ENCODE peak calls at places on chromosome 21, in five cellular contexts. One of them, this sample, is unnamed. For H3K27me3 and H3K4me1, the result is how much of the 10 kb centered on the place peaks cover.

GRCh38 chr21:16330340-16331319 is 600.8 kb downstream of the USP25 start:
- DNase-seq in cardiac muscle cell: peak
- DNase-seq in small intestine: peak
- DNase-seq in right lobe of liver: no peak
- DNase-seq in fibroblast of lung: peak
- DNase-seq in this sample: no peak

GRCh38 chr21:25862596-25862995 is 127.8 kb downstream of the GABPA start:
- DNase-seq in fibroblast of lung: peak
- DNase-seq in small intestine: peak
- DNase-seq in cardiac muscle cell: no peak
- DNase-seq in right lobe of liver: no peak
- DNase-seq in this sample: no peak

GRCh38 chr21:35206141-35207125 is 157.3 kb upstream of the RUNX1 start:
- DNase-seq in cardiac muscle cell: peak
- DNase-seq in fibroblast of lung: peak
- DNase-seq in right lobe of liver: no peak
- DNase-seq in small intestine: no peak
- DNase-seq in this sample: no peak

GRCh38 chr21:37845535-37845934 is 70.7 kb downstream of the KCNJ6 start:
- DNase-seq in small intestine: no peak
- DNase-seq in fibroblast of lung: no peak
- DNase-seq in right lobe of liver: no peak
- DNase-seq in cardiac muscle cell: no peak
- DNase-seq in this sample: peak

GRCh38 chr21:40902299-40902698 is 55.3 kb upstream of the DSCAM start:
- DNase-seq in cardiac muscle cell: no peak
- DNase-seq in small intestine: no peak
- DNase-seq in right lobe of liver: no peak
- DNase-seq in fibroblast of lung: no peak
- DNase-seq in this sample: no peak

GRCh38 chr21:15826147-15826780 is 96.5 kb downstream of the USP25 start:
- DNase-seq in cardiac muscle cell: peak
- DNase-seq in fibroblast of lung: peak
- DNase-seq in right lobe of liver: no peak
- DNase-seq in small intestine: peak
- DNase-seq in this sample: no peak

GRCh38 chr21:23789864-23790263 is 1817.4 kb downstream of the MRPL39 start:
- DNase-seq in fibroblast of lung: no peak
- DNase-seq in right lobe of liver: no peak
- DNase-seq in small intestine: no peak
- DNase-seq in cardiac muscle cell: no peak
- DNase-seq in this sample: no peak

GRCh38 chr21:26148071-26148470 is 22.5 kb downstream of the APP start:
- DNase-seq in fibroblast of lung: no peak
- DNase-seq in right lobe of liver: no peak
- DNase-seq in small intestine: no peak
- DNase-seq in cardiac muscle cell: peak
- DNase-seq in this sample: no peak

GRCh38 chr21:45460011-45460565 is 55.1 kb downstream of the COL18A1 start:
- DNase-seq in small intestine: no peak
- DNase-seq in right lobe of liver: no peak
- DNase-seq in fibroblast of lung: no peak
- DNase-seq in cardiac muscle cell: no peak
- DNase-seq in this sample: no peak

GRCh38 chr21:27570306-27570868 is 603.5 kb upstream of the ADAMTS5 start:
- DNase-seq in right lobe of liver: no peak
- DNase-seq in cardiac muscle cell: no peak
- DNase-seq in small intestine: no peak
- DNase-seq in fibroblast of lung: peak
- DNase-seq in this sample: peak

GRCh38 chr21:16372546-16372945 is 642.8 kb downstream of the USP25 start:
- DNase-seq in cardiac muscle cell: no peak
- DNase-seq in small intestine: no peak
- DNase-seq in fibroblast of lung: no peak
- DNase-seq in right lobe of liver: no peak
- DNase-seq in this sample: no peak

GRCh38 chr21:32770514-32771133 is 931 bp downstream of the PAXBP1 start:
- DNase-seq in right lobe of liver: no peak
- DNase-seq in small intestine: peak
- DNase-seq in fibroblast of lung: no peak
- DNase-seq in cardiac muscle cell: no peak
- DNase-seq in this sample: no peak

GRCh38 chr21:23811802-23812201 is 1795.5 kb downstream of the MRPL39 start:
- DNase-seq in right lobe of liver: no peak
- DNase-seq in small intestine: no peak
- DNase-seq in fibroblast of lung: no peak
- DNase-seq in cardiac muscle cell: no peak
- DNase-seq in this sample: no peak

GRCh38 chr21:32611471-32611997 is 643 bp downstream of the CFAP298 start:
- DNase-seq in right lobe of liver: no peak
- DNase-seq in fibroblast of lung: peak
- DNase-seq in cardiac muscle cell: peak
- DNase-seq in small intestine: peak
- DNase-seq in this sample: peak

GRCh38 chr21:35027558-35028450 is 21.3 kb downstream of the RUNX1 start:
- DNase-seq in small intestine: no peak
- DNase-seq in fibroblast of lung: no peak
- DNase-seq in right lobe of liver: no peak
- DNase-seq in cardiac muscle cell: no peak
- DNase-seq in this sample: no peak

GRCh38 chr21:25999935-26000582 is 170.5 kb downstream of the APP start:
- DNase-seq in fibroblast of lung: no peak
- DNase-seq in cardiac muscle cell: no peak
- DNase-seq in small intestine: peak
- DNase-seq in right lobe of liver: no peak
- DNase-seq in this sample: no peak

GRCh38 chr21:36635991-36636390 is 62.9 kb upstream of the SIM2 start:
- DNase-seq in right lobe of liver: no peak
- DNase-seq in fibroblast of lung: no peak
- DNase-seq in small intestine: no peak
- DNase-seq in cardiac muscle cell: no peak
- DNase-seq in this sample: no peak

GRCh38 chr21:28636988-28637691 is 355.5 kb downstream of the LTN1 start:
- DNase-seq in cardiac muscle cell: no peak
- DNase-seq in small intestine: no peak
- DNase-seq in fibroblast of lung: peak
- DNase-seq in right lobe of liver: no peak
- DNase-seq in this sample: no peak

GRCh38 chr21:35254006-35254751 is 205.1 kb upstream of the RUNX1 start:
- DNase-seq in fibroblast of lung: peak
- DNase-seq in right lobe of liver: no peak
- DNase-seq in small intestine: peak
- DNase-seq in cardiac muscle cell: no peak
- DNase-seq in this sample: no peak

GRCh38 chr21:21101911-21102310 is 103.7 kb downstream of the NCAM2 start:
- DNase-seq in cardiac muscle cell: peak
- DNase-seq in fibroblast of lung: peak
- DNase-seq in small intestine: no peak
- DNase-seq in right lobe of liver: no peak
- DNase-seq in this sample: no peak

GRCh38 chr21:44262338-44263048 is 796 bp upstream of the DNMT3L start:
- DNase-seq in small intestine: no peak
- DNase-seq in cardiac muscle cell: no peak
- DNase-seq in fibroblast of lung: no peak
- DNase-seq in right lobe of liver: no peak
- DNase-seq in this sample: no peak
- H3K27me3 ChIP-seq in small intestine: under half
- H3K27me3 ChIP-seq in cardiac muscle cell: under half
- H3K27me3 ChIP-seq in fibroblast of lung: under half
- H3K27me3 ChIP-seq in right lobe of liver: under half
- H3K27me3 ChIP-seq in this sample: under half

GRCh38 chr21:39456665-39457064 is 4.9 kb downstream of the SH3BGR start:
- DNase-seq in cardiac muscle cell: no peak
- DNase-seq in right lobe of liver: no peak
- DNase-seq in small intestine: no peak
- DNase-seq in fibroblast of lung: no peak
- DNase-seq in this sample: no peak

GRCh38 chr21:39463308-39463707 is 11.5 kb downstream of the SH3BGR start:
- DNase-seq in right lobe of liver: no peak
- DNase-seq in cardiac muscle cell: no peak
- DNase-seq in small intestine: no peak
- DNase-seq in fibroblast of lung: no peak
- DNase-seq in this sample: peak

GRCh38 chr21:39461419-39461818 is 9.6 kb downstream of the SH3BGR start:
- DNase-seq in small intestine: no peak
- DNase-seq in right lobe of liver: no peak
- DNase-seq in cardiac muscle cell: no peak
- DNase-seq in fibroblast of lung: no peak
- DNase-seq in this sample: peak
- H3K4me3 ChIP-seq in small intestine: no peak
- H3K4me3 ChIP-seq in right lobe of liver: no peak
- H3K4me3 ChIP-seq in cardiac muscle cell: no peak
- H3K4me3 ChIP-seq in fibroblast of lung: no peak
- H3K4me3 ChIP-seq in this sample: no peak

DNA sequence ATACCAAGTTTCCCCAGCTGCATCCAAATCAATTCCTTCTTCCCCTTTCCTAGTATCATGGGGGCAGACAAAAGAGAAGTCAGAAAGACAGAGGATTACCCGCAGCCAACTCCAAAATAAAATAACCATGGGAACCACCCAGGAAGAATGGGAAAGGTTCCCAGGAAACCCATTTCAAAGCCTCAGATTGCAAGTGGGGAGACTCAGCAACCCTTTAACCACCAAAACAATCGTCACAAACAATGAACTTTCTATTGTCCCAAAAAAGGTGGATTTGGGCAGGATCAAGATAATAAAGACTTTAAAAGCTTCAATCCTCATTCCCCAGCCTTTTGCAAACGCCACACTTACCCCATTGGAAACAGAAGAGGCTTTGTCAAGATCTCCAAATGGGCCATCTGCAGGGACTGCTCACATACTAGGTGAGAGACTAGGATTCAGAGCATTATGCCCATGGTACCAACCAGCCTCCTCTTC is 5.1 kb downstream of the TIAM1 start:
- DNase-seq in fibroblast of lung: no peak
- DNase-seq in small intestine: no peak
- DNase-seq in right lobe of liver: no peak
- DNase-seq in cardiac muscle cell: no peak
- DNase-seq in this sample: no peak
- H3K4me1 ChIP-seq in fibroblast of lung: under half
- H3K4me1 ChIP-seq in small intestine: under half
- H3K4me1 ChIP-seq in right lobe of liver: under half
- H3K4me1 ChIP-seq in cardiac muscle cell: under half
- H3K4me1 ChIP-seq in this sample: under half

GRCh38 chr21:38869196-38869595 is 63.5 kb downstream of the ETS2 start:
- DNase-seq in cardiac muscle cell: no peak
- DNase-seq in fibroblast of lung: no peak
- DNase-seq in right lobe of liver: no peak
- DNase-seq in small intestine: no peak
- DNase-seq in this sample: no peak
- H3K27me3 ChIP-seq in cardiac muscle cell: under half
- H3K27me3 ChIP-seq in fibroblast of lung: under half
- H3K27me3 ChIP-seq in right lobe of liver: under half
- H3K27me3 ChIP-seq in small intestine: under half
- H3K27me3 ChIP-seq in this sample: under half

DNA sequence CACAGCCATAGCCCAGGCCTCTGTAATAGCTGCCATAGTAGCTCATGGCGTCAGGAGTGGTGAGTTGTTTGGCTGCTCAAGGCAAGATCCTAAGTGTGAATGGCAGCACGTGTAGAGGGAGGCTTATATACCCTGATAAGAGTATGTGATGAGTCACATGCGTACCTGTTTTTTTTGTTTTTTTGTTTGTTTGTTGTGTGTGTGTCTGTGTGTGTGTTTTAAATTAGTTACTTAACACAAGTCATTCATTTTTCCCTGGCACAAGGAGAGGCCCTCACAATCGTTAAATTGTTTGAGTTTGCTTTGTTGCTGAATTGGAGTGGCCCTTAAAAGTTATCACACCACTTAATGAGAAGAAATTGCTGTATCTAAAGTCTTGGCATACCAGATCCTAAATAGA is at the start of gene KRTAP19-4:
- DNase-seq in small intestine: no peak
- DNase-seq in right lobe of liver: no peak
- DNase-seq in fibroblast of lung: no peak
- DNase-seq in cardiac muscle cell: no peak
- DNase-seq in this sample: no peak
- H3K4me3 ChIP-seq in small intestine: no peak
- H3K4me3 ChIP-seq in right lobe of liver: no peak
- H3K4me3 ChIP-seq in fibroblast of lung: no peak
- H3K4me3 ChIP-seq in cardiac muscle cell: no peak
- H3K4me3 ChIP-seq in this sample: no peak

GRCh38 chr21:34020934-34021553 is 52.3 kb upstream of the MRPS6 start:
- DNase-seq in fibroblast of lung: peak
- DNase-seq in small intestine: no peak
- DNase-seq in right lobe of liver: no peak
- DNase-seq in cardiac muscle cell: no peak
- DNase-seq in this sample: no peak

GRCh38 chr21:34023691-34024381 is 49.5 kb upstream of the MRPS6 start:
- DNase-seq in cardiac muscle cell: no peak
- DNase-seq in right lobe of liver: no peak
- DNase-seq in small intestine: no peak
- DNase-seq in fibroblast of lung: no peak
- DNase-seq in this sample: no peak

GRCh38 chr21:34022557-34023335 is 50.6 kb upstream of the MRPS6 start:
- DNase-seq in fibroblast of lung: no peak
- DNase-seq in cardiac muscle cell: peak
- DNase-seq in small intestine: no peak
- DNase-seq in right lobe of liver: no peak
- DNase-seq in this sample: no peak

GRCh38 chr21:34020005-34020847 is 53.2 kb upstream of the MRPS6 start:
- DNase-seq in cardiac muscle cell: no peak
- DNase-seq in fibroblast of lung: peak
- DNase-seq in right lobe of liver: no peak
- DNase-seq in small intestine: no peak
- DNase-seq in this sample: no peak

GRCh38 chr21:34021726-34022125 is 51.7 kb upstream of the MRPS6 start:
- DNase-seq in small intestine: no peak
- DNase-seq in fibroblast of lung: peak
- DNase-seq in cardiac muscle cell: no peak
- DNase-seq in right lobe of liver: no peak
- DNase-seq in this sample: no peak
- H3K4me1 ChIP-seq in small intestine: under half
- H3K4me1 ChIP-seq in fibroblast of lung: under half
- H3K4me1 ChIP-seq in cardiac muscle cell: under half
- H3K4me1 ChIP-seq in right lobe of liver: under half
- H3K4me1 ChIP-seq in this sample: under half

GRCh38 chr21:42150458-42151085 is 68.4 kb upstream of the ABCG1 start:
- DNase-seq in fibroblast of lung: no peak
- DNase-seq in cardiac muscle cell: no peak
- DNase-seq in small intestine: no peak
- DNase-seq in right lobe of liver: peak
- DNase-seq in this sample: no peak
- H3K27me3 ChIP-seq in fibroblast of lung: under half
- H3K27me3 ChIP-seq in cardiac muscle cell: under half
- H3K27me3 ChIP-seq in small intestine: under half
- H3K27me3 ChIP-seq in right lobe of liver: under half
- H3K27me3 ChIP-seq in this sample: under half

DNA sequence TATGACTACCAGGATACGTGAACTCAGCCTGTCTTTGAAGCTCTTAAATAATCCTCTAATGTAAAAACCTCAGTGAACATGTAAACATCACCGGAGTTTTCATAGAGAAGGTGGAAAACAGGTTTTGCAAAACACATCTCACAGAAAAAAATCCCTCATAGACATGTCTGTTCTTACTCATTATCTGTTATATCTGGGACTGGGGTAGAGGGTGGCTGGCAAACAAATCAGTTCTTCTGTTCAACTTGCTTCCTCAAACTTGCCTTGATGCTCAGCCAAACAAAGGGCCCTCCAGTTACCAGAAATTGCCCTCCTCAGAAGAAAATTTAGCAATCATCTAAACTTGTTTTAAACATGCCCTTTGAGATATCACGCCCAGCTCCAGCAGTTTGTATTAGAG is 66.1 kb upstream of the CXADR start:
- DNase-seq in fibroblast of lung: no peak
- DNase-seq in cardiac muscle cell: no peak
- DNase-seq in right lobe of liver: no peak
- DNase-seq in small intestine: no peak
- DNase-seq in this sample: no peak
- H3K4me3 ChIP-seq in fibroblast of lung: no peak
- H3K4me3 ChIP-seq in cardiac muscle cell: no peak
- H3K4me3 ChIP-seq in right lobe of liver: no peak
- H3K4me3 ChIP-seq in small intestine: no peak
- H3K4me3 ChIP-seq in this sample: no peak

This sample was measured in esophagus muscularis mucosa.